ENCODE peak calls at places on chromosome 9, in six cellular contexts. P, Z, H, Y, N and G are unnamed samples.

GRCh38 chr9:98625728-98626127 is 83.0 kb downstream of the GABBR2 start:
- DNase-seq in N (no peak), Y (no peak), Z (no peak), P (no peak), H (no peak), G (no peak)

GRCh38 chr9:96331236-96331947 is 29.4 kb upstream of the HSD17B3 start:
- DNase-seq in Y (no peak), Z (peak), N (no peak), P (no peak), H (no peak), G (no peak)

GRCh38 chr9:108156270-108156998 is 666.9 kb upstream of the KLF4 start:
- DNase-seq in Z (no peak), P (peak), N (no peak), Y (no peak), H (no peak), G (no peak)

GRCh38 chr9:27765931-27766835 is 192.9 kb upstream of the C9orf72 start:
- DNase-seq in N (no peak), P (no peak), Y (no peak), Z (no peak), H (no peak), G (no peak)

GRCh38 chr9:94853887-94854286 is 127.4 kb downstream of the AOPEP start:
- DNase-seq in P (no peak), Z (peak), H (no peak), Y (no peak), N (no peak), G (no peak)

GRCh38 chr9:134598884-134599245 is 42.7 kb upstream of the COL5A1 start:
- DNase-seq in Y (no peak), Z (no peak), N (no peak), P (no peak), H (no peak), G (no peak)

GRCh38 chr9:99150456-99151171 is 45.7 kb downstream of the TGFBR1 start:
- DNase-seq in N (no peak), H (no peak), Z (no peak), Y (no peak), P (no peak), G (no peak)

GRCh38 chr9:21708225-21708624 is 94.2 kb upstream of the MTAP start:
- DNase-seq in N (no peak), Z (no peak), Y (no peak), H (no peak), P (no peak), G (no peak)

GRCh38 chr9:26856413-26857032 is 36.1 kb downstream of the CAAP1 start:
- DNase-seq in Y (peak), Z (peak), P (peak), H (no peak), N (no peak), G (no peak)

GRCh38 chr9:38250279-38251035 is 142.0 kb upstream of the ALDH1B1 start:
- DNase-seq in N (no peak), Z (no peak), H (no peak), P (no peak), Y (no peak), G (no peak)

GRCh38 chr9:87581513-87581912 is 83.8 kb downstream of the DAPK1 start:
- DNase-seq in P (peak), H (no peak), N (no peak), Z (no peak), Y (no peak), G (no peak)

GRCh38 chr9:73133042-73133651 is 18.5 kb upstream of the ANXA1 start:
- DNase-seq in N (no peak), P (no peak), Z (no peak), H (no peak), Y (no peak), G (no peak)

GRCh38 chr9:99103505-99103904 is 1.4 kb upstream of the TGFBR1 start:
- DNase-seq in Z (no peak), Y (no peak), N (no peak), P (no peak), H (no peak), G (no peak)

GRCh38 chr9:114083693-114084092 is 5.6 kb upstream of the AMBP start:
- DNase-seq in Z (no peak), H (no peak), Y (no peak), P (no peak), N (no peak), G (no peak)

GRCh38 chr9:89920131-89920530 is 315.3 kb downstream of the GADD45G start:
- DNase-seq in H (no peak), Y (no peak), Z (no peak), P (no peak), N (no peak), G (no peak)

GRCh38 chr9:20015427-20015931 is 226.6 kb upstream of the SLC24A2 start:
- DNase-seq in P (no peak), Z (no peak), Y (peak), H (no peak), N (no peak), G (no peak)

GRCh38 chr9:110880123-110880522 is 158.1 kb downstream of the LPAR1 start:
- DNase-seq in H (no peak), Y (no peak), Z (no peak), P (no peak), N (no peak), G (no peak)

GRCh38 chr9:97737429-97737828 is 40.3 kb upstream of the XPA start:
- DNase-seq in H (peak), P (peak), Y (no peak), Z (peak), N (no peak), G (no peak)

GRCh38 chr9:107108367-107108766 is 174.7 kb upstream of the RAD23B start:
- DNase-seq in Z (no peak), Y (no peak), H (no peak), P (no peak), N (no peak), G (no peak)

GRCh38 chr9:138077126-138077525 is 199.5 kb downstream of the CACNA1B start:
- DNase-seq in N (no peak), Z (no peak), P (no peak), H (peak), Y (no peak), G (no peak)

GRCh38 chr9:22035591-22036011 is 26.5 kb upstream of the CDKN2B start:
- DNase-seq in Z (no peak), N (no peak), P (no peak), H (no peak), Y (no peak), G (no peak)

GRCh38 chr9:108012405-108012804 is 522.8 kb upstream of the KLF4 start:
- DNase-seq in P (no peak), Y (no peak), H (no peak), N (no peak), Z (no peak), G (no peak)

DNA sequence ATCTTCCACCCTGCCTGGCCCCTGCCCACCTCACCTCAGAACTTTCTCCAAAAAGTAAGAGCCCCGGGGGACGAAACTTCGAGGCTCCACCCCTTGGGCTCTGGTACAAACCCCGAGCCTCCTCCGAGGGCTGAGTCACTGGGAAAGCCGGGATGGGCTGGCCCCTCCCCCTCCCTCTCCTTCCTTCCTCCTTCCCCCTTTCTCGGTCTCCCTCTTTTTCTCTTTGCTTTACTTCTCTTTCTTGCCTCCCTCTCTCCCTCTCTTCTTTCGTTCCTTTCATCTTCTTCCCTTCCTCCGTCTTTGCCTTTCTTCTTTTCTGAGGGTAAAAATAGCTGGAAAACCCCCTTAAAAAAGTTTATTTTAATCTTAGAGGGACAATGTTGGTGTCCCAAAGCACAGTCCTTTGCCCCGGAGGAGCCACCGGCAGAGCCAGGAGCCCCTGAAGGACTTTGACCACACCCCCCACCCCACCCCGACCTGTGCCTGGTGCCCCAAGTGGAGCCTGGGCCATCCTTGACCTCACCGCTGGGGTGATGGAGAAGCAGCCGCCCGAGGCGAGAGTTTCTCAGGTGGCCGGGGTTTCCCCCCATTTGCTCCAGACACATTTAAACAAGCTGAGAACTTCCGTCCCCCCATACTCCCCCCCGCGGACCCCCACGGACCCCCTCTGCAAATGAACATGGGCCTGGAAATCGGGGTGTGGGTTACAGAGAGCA is 5.7 kb upstream of the NOTCH1 start:
- DNase-seq in H (peak), Y (no peak), N (peak), Z (no peak), P (peak), G (peak)
- TF ChIP-seq POLR2AphosphoS5 in H (no peak), Y (no peak), N (no peak), Z (no peak), P (no peak), G (no peak)

GRCh38 chr9:123268240-123268949 is at the start of gene STRBP:
- DNase-seq in Y (peak), H (peak), Z (peak), N (peak), P (peak), G (peak)
- TF ChIP-seq POLR2A in Y (peak), H (peak), Z (peak), N (no peak), P (no peak), G (peak)

GRCh38 chr9:15307523-15307841 is 466 bp upstream of the TTC39B start:
- DNase-seq in N (no peak), P (no peak), H (no peak), Z (no peak), Y (no peak), G (no peak)

GRCh38 chr9:15304620-15305019 is 2.4 kb downstream of the TTC39B start:
- DNase-seq in N (no peak), P (no peak), Y (no peak), Z (peak), H (peak), G (no peak)

GRCh38 chr9:15308511-15308910 is 1.5 kb upstream of the TTC39B start:
- DNase-seq in Y (no peak), P (no peak), Z (no peak), N (no peak), H (peak), G (no peak)

GRCh38 chr9:15306757-15307522 is at the start of gene TTC39B:
- DNase-seq in Z (peak), P (peak), H (peak), N (peak), Y (no peak), G (peak)

GRCh38 chr9:15306068-15306756 is 804 bp downstream of the TTC39B start:
- DNase-seq in Z (peak), P (no peak), H (peak), N (no peak), Y (no peak), G (no peak)
- TF ChIP-seq TAF1 in Z (peak), P (no peak), H (peak), N (no peak), Y (no peak), G (no peak)

DNA sequence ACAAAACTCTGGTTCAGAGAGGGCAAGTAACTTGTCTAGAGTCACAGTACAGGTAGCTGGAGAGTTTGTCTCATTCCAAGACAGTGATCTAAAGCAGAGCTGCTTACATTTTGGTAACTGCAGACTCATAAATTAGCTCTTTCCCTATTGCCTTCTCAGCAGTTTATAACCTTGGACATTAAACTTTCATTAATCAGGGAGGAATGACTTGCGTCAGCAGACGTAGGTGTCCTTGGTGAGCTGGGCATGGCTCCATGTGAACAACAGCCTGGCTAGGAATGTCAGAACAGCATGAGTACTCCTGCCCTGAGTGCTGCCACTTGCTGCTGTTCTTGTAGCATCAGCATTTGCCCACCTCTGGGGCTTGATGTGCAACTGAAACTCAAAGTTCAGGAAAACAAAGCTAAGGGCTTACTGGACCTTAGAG is 2.2 kb upstream of the ALDOB start:
- DNase-seq in P (no peak), H (no peak), Y (no peak), N (no peak), Z (peak), G (no peak)
- TF ChIP-seq POLR2AphosphoS5 in P (no peak), H (no peak), Y (no peak), N (no peak), Z (no peak), G (no peak)

GRCh38 chr9:130431536-130432303 is 13.0 kb upstream of the ASS1 start:
- DNase-seq in Z (no peak), Y (no peak), H (no peak), P (no peak), N (no peak), G (no peak)

GRCh38 chr9:130432362-130432761 is 12.4 kb upstream of the ASS1 start:
- DNase-seq in P (no peak), Y (no peak), N (no peak), Z (no peak), H (no peak), G (no peak)

GRCh38 chr9:130432796-130433167 is 12.0 kb upstream of the ASS1 start:
- DNase-seq in H (no peak), Z (no peak), Y (no peak), N (no peak), P (no peak), G (no peak)

GRCh38 chr9:130433947-130434262 is 10.9 kb upstream of the ASS1 start:
- DNase-seq in H (no peak), Z (no peak), N (no peak), Y (no peak), P (no peak), G (no peak)

DNA sequence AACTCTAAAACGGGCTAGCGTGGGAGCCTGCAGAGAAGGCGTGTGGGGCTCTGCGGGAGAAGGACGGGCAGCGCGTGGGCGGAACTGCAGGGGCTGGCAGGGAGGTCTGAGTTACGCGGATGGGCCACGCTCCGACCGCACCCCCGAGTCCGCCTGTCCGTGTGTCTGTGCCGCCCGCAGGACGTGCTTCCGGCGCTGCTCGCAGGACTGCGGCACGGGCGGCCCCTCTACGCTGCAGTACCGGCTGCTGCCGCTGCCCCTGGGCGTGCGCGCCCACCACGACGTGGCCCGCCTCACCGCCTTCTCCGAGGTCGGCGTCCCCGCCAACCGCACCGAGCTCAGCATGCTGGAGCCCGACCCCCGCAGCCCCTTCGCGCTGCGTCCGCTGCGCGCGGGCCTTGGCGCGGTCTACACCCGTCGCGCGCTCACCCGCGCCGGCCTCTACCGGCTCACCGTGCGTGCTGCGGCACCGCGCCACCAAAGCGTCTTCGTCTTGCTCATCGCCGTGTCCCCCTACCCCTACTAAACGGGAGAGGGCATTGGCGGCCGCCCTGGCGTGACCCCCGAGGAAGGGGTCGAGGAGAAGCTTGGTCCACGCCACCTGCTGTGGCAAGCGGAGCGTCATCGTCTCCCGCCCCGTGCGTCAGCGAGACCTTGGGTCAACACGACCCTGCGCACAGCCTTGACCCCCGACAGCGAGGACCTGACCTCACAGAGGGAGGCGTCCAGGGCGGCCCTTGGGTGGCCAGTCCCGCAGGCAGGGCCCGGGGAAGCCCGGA is 11.4 kb upstream of the ASS1 start:
- DNase-seq in P (no peak), N (peak), Z (no peak), Y (no peak), H (peak), G (no peak)
- TF ChIP-seq POLR2A in P (no peak), N (no peak), Z (no peak), Y (no peak), H (no peak), G (no peak)

DNA sequence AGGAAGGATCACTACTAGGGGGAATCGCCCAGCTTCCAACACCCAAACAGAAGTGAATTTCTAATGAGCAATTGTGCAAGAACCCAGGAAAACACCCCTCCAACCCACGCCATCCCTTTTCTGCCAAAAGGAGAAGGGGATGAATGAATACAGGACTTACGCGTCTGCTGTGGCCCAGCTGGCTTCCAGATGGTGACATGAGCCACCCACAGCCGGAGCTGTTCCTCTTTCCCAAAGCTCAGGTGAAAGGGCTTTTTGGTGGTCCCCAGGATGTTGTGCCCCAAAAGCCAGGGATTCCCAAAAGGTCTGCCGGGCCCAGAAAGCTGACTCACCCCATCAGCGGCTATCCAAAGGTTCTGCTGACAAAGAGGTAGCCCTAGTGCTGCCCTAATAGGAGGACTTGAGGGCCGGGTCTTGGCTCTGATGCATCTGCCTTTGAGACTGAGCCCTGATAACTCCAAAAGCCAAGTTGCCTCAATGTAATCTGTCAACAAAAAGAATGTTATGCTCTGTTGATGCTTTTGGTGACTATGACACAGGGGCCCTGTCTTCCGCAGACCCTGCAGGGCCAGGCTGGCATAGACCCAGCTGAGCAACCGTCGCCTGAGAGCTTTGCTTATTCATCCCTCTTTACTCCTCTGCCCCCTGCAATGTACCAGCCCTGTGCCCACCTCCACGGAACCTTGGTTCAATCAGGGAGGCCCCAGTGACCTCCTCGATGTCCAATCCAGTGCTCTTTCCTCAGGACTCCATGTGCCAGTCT is 14.5 kb downstream of the GSN start:
- DNase-seq in H (no peak), Z (no peak), Y (no peak), P (no peak), N (no peak), G (no peak)
- TF ChIP-seq TAF1 in H (no peak), Z (no peak), Y (no peak), P (no peak), N (no peak), G (no peak)